ENCODE peak calls at places on chromosome 1, in four cellular contexts. W is heart left ventricle, N is SW 1271, E is HAP-1. B is an unnamed sample.
A peak's percentile ranks its signal among the peaks of the same experiment; 100 is the strongest.

GRCh38 chr1:41610361-41610760 is 125.9 kb upstream of the EDN2 start:
- DNase-seq in E (no peak), N (no peak), W (no peak), B (no peak)

GRCh38 chr1:18145851-18146618 is 38.4 kb downstream of the IGSF21 start:
- DNase-seq in E (no peak), W (no peak), N (no peak), B (no peak)

GRCh38 chr1:109906160-109906838 is 4.3 kb upstream of the CSF1 start:
- DNase-seq in E (no peak), N (no peak), W (no peak), B (no peak)

GRCh38 chr1:172399369-172400072 is 21.0 kb upstream of the C1orf105 start:
- DNase-seq in N (peak; percentile 57), W (no peak), E (peak; percentile 18), B (peak; percentile 85)

GRCh38 chr1:229407206-229408026 is 26.5 kb downstream of the ACTA1 start:
- DNase-seq in E (no peak), N (no peak), W (no peak), B (no peak)

GRCh38 chr1:17274186-17275170 is 25.6 kb downstream of the PADI3 start:
- DNase-seq in W (no peak), N (peak; percentile 31), E (peak; percentile 83), B (no peak)

GRCh38 chr1:223745731-223746130 is 33.4 kb downstream of the CAPN2 start:
- DNase-seq in E (no peak), W (no peak), N (no peak), B (no peak)

GRCh38 chr1:68600049-68600661 is 103.3 kb upstream of the DEPDC1 start:
- DNase-seq in E (no peak), N (peak; percentile 11), W (no peak), B (no peak)

GRCh38 chr1:230112131-230112701 is 45.2 kb downstream of the GALNT2 start:
- DNase-seq in W (no peak), N (no peak), E (no peak), B (no peak)

GRCh38 chr1:221435510-221435909 is 306.4 kb downstream of the DUSP10 start:
- DNase-seq in E (no peak), W (no peak), N (peak; percentile 77), B (no peak)

GRCh38 chr1:59856725-59857338 is 42.1 kb downstream of the HOOK1 start:
- DNase-seq in N (no peak), W (no peak), E (no peak), B (no peak)

GRCh38 chr1:115076384-115076906 is 12.9 kb downstream of the TSPAN2 start:
- DNase-seq in W (no peak), E (no peak), N (no peak), B (no peak)

GRCh38 chr1:110482662-110483307 is 31.8 kb downstream of the PROK1 start:
- DNase-seq in N (no peak), E (no peak), W (no peak), B (no peak)

GRCh38 chr1:215704089-215704860 is 137.2 kb downstream of the KCTD3 start:
- DNase-seq in W (no peak), N (no peak), E (no peak), B (no peak)

GRCh38 chr1:213669964-213670691 is 317.6 kb upstream of the PROX1 start:
- DNase-seq in N (no peak), W (no peak), E (no peak), B (no peak)

GRCh38 chr1:37682334-37682987 is 9.9 kb upstream of the CDCA8 start:
- DNase-seq in W (no peak), E (peak; percentile 81), N (peak; percentile 46), B (peak; percentile 42)

GRCh38 chr1:172907834-172908326 is 142.9 kb downstream of the TNFSF18 start:
- DNase-seq in E (no peak), W (no peak), N (no peak), B (no peak)

GRCh38 chr1:64744492-64745180 is at the start of gene RAVER2:
- DNase-seq in E (peak; percentile 86), N (peak; percentile 53), W (peak; percentile 88), B (no peak)

GRCh38 chr1:59880735-59881134 is 45.8 kb downstream of the CYP2J2 start:
- DNase-seq in N (no peak), E (no peak), W (no peak), B (no peak)

GRCh38 chr1:62593825-62594394 is 3.4 kb upstream of the ANGPTL3 start:
- DNase-seq in N (no peak), E (no peak), W (no peak), B (no peak)

GRCh38 chr1:153699768-153700167 is 21.3 kb downstream of the NPR1 start:
- DNase-seq in N (no peak), E (no peak), W (no peak), B (no peak)

GRCh38 chr1:25003457-25004190 is 73.5 kb upstream of the RUNX3 start:
- DNase-seq in E (no peak), N (no peak), W (no peak), B (no peak)

GRCh38 chr1:2416403-2416802 is 4.0 kb upstream of the PEX10 start:
- DNase-seq in E (no peak), W (peak; percentile 58), N (no peak), B (no peak)

GRCh38 chr1:51661081-51661518 is 44.2 kb downstream of the OSBPL9 start:
- DNase-seq in N (peak; percentile 70), E (no peak), W (no peak), B (peak; percentile 35)

GRCh38 chr1:241638091-241638682 is 2.0 kb downstream of the CHML start:
- DNase-seq in E (peak; percentile 16), N (no peak), W (no peak), B (no peak)

GRCh38 chr1:94927405-94928175 is 680 bp upstream of the CNN3 start:
- DNase-seq in N (no peak), W (no peak), E (peak; percentile 72), B (no peak)

GRCh38 chr1:228101994-228102790 is 933 bp downstream of the C1orf35 start:
- DNase-seq in W (peak; percentile 71), E (peak; percentile 78), N (peak; percentile 5), B (no peak)

GRCh38 chr1:77899647-77900320 is 11.4 kb downstream of the NEXN start:
- DNase-seq in N (no peak), W (no peak), E (no peak), B (no peak)

GRCh38 chr1:112761714-112762480 is 46.8 kb upstream of the PPM1J start:
- DNase-seq in W (no peak), N (no peak), E (no peak), B (no peak)

GRCh38 chr1:205791568-205792180 is 16.4 kb upstream of the RAB29 start:
- DNase-seq in W (no peak), N (peak; percentile 27), E (peak; percentile 79), B (peak; percentile 46)

GRCh38 chr1:28258628-28259251 is 578 bp upstream of the SESN2 start:
- DNase-seq in W (no peak), N (no peak), E (no peak), B (no peak)

GRCh38 chr1:175618559-175618958 is 124.8 kb downstream of the TNR start:
- DNase-seq in E (no peak), N (no peak), W (no peak), B (no peak)

GRCh38 chr1:180527270-180527669 is 24.9 kb upstream of the ACBD6 start:
- DNase-seq in E (no peak), N (no peak), W (no peak), B (no peak)

GRCh38 chr1:176567190-176567794 is 104.3 kb downstream of the PAPPA2 start:
- DNase-seq in N (no peak), W (no peak), E (no peak), B (no peak)

GRCh38 chr1:18293291-18293690 is 185.7 kb downstream of the IGSF21 start:
- DNase-seq in E (no peak), W (no peak), N (no peak), B (no peak)

GRCh38 chr1:76949503-76949902 is 82.2 kb downstream of the ST6GALNAC5 start:
- DNase-seq in N (peak; percentile 10), E (no peak), W (no peak), B (no peak)

GRCh38 chr1:55751776-55752175 is 536.6 kb upstream of the USP24 start:
- DNase-seq in E (no peak), N (no peak), W (no peak), B (no peak)